ENCODE peak calls at places on chromosomes 5 and 9, in eight cellular contexts. N, K, J, L, W, Z, S and F are unnamed samples.

GRCh38 chr9:129923589-129923988 is 88.3 kb downstream of the USP20 start:
- DNase-seq in N (no peak), K (no peak), J (no peak), L (no peak), W (no peak), Z (no peak), S (no peak), F (no peak)

GRCh38 chr9:136409557-136410455 is 608 bp downstream of the ENTR1 start:
- DNase-seq in N (no peak), K (peak), J (no peak), L (peak), W (peak), Z (peak), S (no peak), F (no peak)

GRCh38 chr5:134370306-134370870 is 981 bp upstream of the UBE2B start:
- DNase-seq in N (no peak), K (peak), J (no peak), L (no peak), W (no peak), Z (no peak), S (no peak), F (no peak)

GRCh38 chr5:121121786-121122185 is 657.7 kb downstream of the PRR16 start:
- DNase-seq in N (no peak), K (no peak), J (no peak), L (no peak), W (no peak), Z (no peak), S (no peak), F (no peak)

GRCh38 chr5:143536364-143536763 is 132.9 kb upstream of the NR3C1 start:
- DNase-seq in N (peak), K (peak), J (peak), L (no peak), W (no peak), Z (no peak), S (peak), F (peak)

GRCh38 chr5:147578228-147579024 is 68.6 kb upstream of the DPYSL3 start:
- DNase-seq in N (no peak), K (peak), J (no peak), L (peak), W (no peak), Z (no peak), S (no peak), F (no peak)

GRCh38 chr5:76548525-76549229 is 74.5 kb downstream of the F2RL2 start:
- DNase-seq in N (no peak), K (no peak), J (no peak), L (no peak), W (no peak), Z (no peak), S (no peak), F (no peak)

GRCh38 chr5:64165500-64166200 is at the start of gene RNF180:
- DNase-seq in N (no peak), K (peak), J (peak), L (peak), W (peak), Z (peak), S (no peak), F (no peak)

GRCh38 chr5:71778678-71779276 is 59.7 kb downstream of the CARTPT start:
- DNase-seq in N (no peak), K (peak), J (peak), L (peak), W (no peak), Z (no peak), S (no peak), F (no peak)

GRCh38 chr5:151085517-151086031 is 4.7 kb upstream of the TNIP1 start:
- DNase-seq in N (no peak), K (no peak), J (peak), L (peak), W (peak), Z (peak), S (no peak), F (peak)

GRCh38 chr9:37259906-37260305 is 139.5 kb downstream of the ZCCHC7 start:
- DNase-seq in N (no peak), K (no peak), J (no peak), L (no peak), W (no peak), Z (no peak), S (no peak), F (no peak)

GRCh38 chr9:61669352-61669751 is 479.5 kb downstream of the SPATA31A7 start:
- DNase-seq in N (no peak), K (no peak), J (no peak), L (no peak), W (peak), Z (no peak), S (no peak), F (no peak)

GRCh38 chr9:8962084-8962483 is 1162.5 kb upstream of the DMAC1 start:
- DNase-seq in N (no peak), K (no peak), J (no peak), L (no peak), W (no peak), Z (no peak), S (no peak), F (no peak)

GRCh38 chr9:12723409-12724028 is 30.3 kb downstream of the TYRP1 start:
- DNase-seq in N (no peak), K (no peak), J (no peak), L (peak), W (no peak), Z (no peak), S (no peak), F (no peak)

GRCh38 chr9:36018755-36019720 is 17.7 kb upstream of the RECK start:
- DNase-seq in N (peak), K (no peak), J (no peak), L (no peak), W (no peak), Z (no peak), S (peak), F (no peak)

GRCh38 chr5:125274938-125275759 is 528.7 kb upstream of the ZNF608 start:
- DNase-seq in N (peak), K (peak), J (no peak), L (no peak), W (no peak), Z (no peak), S (no peak), F (no peak)

GRCh38 chr9:82271099-82271498 is 282.5 kb downstream of the SPATA31D1 start:
- DNase-seq in N (peak), K (peak), J (no peak), L (no peak), W (no peak), Z (no peak), S (peak), F (no peak)

GRCh38 chr5:53095931-53096525 is 13.5 kb downstream of the MOCS2 start:
- DNase-seq in N (peak), K (peak), J (peak), L (peak), W (no peak), Z (no peak), S (no peak), F (no peak)

GRCh38 chr9:94084314-94084713 is at the start of gene PTPDC1:
- DNase-seq in N (peak), K (peak), J (no peak), L (no peak), W (no peak), Z (no peak), S (peak), F (no peak)

GRCh38 chr5:168694289-168694688 is 115.1 kb upstream of the PANK3 start:
- DNase-seq in N (no peak), K (no peak), J (no peak), L (no peak), W (no peak), Z (no peak), S (no peak), F (no peak)

GRCh38 chr9:95023217-95024003 is 294.1 kb downstream of the FANCC start:
- DNase-seq in N (peak), K (peak), J (peak), L (no peak), W (no peak), Z (no peak), S (peak), F (peak)

GRCh38 chr9:24464321-24464951 is 81.3 kb downstream of the IZUMO3 start:
- DNase-seq in N (no peak), K (peak), J (no peak), L (no peak), W (no peak), Z (no peak), S (no peak), F (peak)

GRCh38 chr5:167565555-167565954 is 725.9 kb upstream of the WWC1 start:
- DNase-seq in N (peak), K (peak), J (no peak), L (no peak), W (no peak), Z (no peak), S (no peak), F (no peak)
- TF ChIP-seq CTCF in N (peak), K (peak), J (no peak), L (peak), W (no peak), Z (peak), S (peak), F (peak)

DNA sequence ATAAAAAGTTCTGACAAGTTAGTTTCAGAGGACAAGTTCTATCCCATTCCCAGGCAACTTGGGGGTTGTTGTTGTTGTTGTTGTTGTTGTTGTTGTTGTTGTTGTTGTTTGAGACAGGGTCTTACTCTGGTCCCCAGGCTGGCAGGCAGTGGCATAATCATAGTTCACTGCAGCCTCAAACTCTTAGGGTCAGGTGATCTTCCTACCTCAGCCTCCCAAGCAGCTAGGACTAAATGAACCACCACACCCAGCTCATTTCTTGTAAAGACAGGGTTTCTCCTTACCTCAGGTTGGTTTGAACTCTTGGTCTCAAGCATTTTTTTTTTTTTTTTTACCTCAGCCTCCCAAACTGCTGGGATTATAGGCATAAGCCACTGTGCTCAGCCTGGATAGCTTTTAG is 15.3 kb downstream of the PPP1R2B start:
- DNase-seq in N (no peak), K (no peak), J (no peak), L (no peak), W (no peak), Z (no peak), S (no peak), F (no peak)
- H3K4me3 ChIP-seq in N (no peak), K (no peak), J (no peak), L (no peak), W (no peak), Z (no peak), S (no peak), F (no peak)

GRCh38 chr9:17528859-17529258 is 50.0 kb upstream of the SH3GL2 start:
- DNase-seq in N (no peak), K (no peak), J (no peak), L (no peak), W (no peak), Z (no peak), S (no peak), F (no peak)
- TF ChIP-seq CTCF in N (no peak), K (peak), J (no peak), L (peak), W (no peak), Z (peak), S (no peak), F (no peak)

DNA sequence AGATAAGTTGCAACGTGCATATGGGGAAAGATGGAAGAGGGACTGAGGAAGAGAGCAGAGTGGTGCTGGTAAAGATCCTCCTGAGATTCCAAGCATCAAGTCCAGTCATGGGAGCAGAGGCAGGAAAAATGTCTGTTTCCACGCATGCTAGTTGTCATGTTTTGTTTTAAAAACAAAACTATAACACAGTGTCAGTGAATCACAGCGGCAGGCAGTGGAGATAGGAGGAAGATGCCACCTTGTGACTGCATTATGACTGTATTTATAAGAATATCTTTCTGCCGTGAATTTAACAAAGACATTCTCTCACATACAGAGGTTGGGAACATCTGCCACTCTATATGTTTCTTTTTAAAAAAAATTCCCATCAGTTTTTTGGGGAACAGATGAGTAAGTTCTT is 3.7 kb upstream of the SVEP1 start:
- DNase-seq in N (no peak), K (peak), J (no peak), L (no peak), W (no peak), Z (no peak), S (no peak), F (no peak)
- H3K4me3 ChIP-seq in N (no peak), K (no peak), J (no peak), L (no peak), W (no peak), Z (no peak), S (no peak), F (no peak)

GRCh38 chr5:141861194-141861593 is 17.0 kb downstream of the PCDH1 start:
- DNase-seq in N (no peak), K (no peak), J (no peak), L (no peak), W (no peak), Z (no peak), S (no peak), F (no peak)
- TF ChIP-seq CTCF in N (no peak), K (no peak), J (no peak), L (no peak), W (no peak), Z (no peak), S (no peak), F (no peak)

GRCh38 chr9:83526221-83526620 is 12.0 kb downstream of the FRMD3 start:
- DNase-seq in N (no peak), K (no peak), J (no peak), L (no peak), W (no peak), Z (no peak), S (no peak), F (no peak)
- H3K4me3 ChIP-seq in N (no peak), K (no peak), J (no peak), L (no peak), W (no peak), Z (no peak), S (no peak), F (no peak)

DNA sequence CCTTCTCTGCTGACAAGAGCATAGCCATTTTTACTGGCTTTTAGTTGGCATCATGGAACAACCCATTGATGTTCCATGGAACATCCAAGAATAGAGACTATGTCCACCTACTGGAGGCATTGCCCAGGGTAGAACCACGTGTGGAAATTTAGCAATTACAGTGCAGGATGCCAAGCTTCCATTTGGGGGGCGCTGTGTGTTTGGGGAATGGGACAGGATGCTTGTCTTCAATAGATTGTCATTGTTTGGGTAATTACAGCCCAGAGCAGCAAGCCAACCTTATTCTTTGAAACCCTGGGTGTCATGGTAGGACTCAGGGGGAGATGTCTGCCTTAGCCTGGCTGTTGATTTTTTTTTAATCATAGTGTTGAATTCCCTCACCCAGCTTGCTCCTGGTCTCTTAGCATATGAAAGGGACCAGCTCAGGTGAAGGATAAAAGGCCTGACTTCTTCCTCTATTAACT is 171.1 kb downstream of the DOCK2 start:
- DNase-seq in N (no peak), K (no peak), J (no peak), L (no peak), W (no peak), Z (no peak), S (no peak), F (no peak)
- TF ChIP-seq CTCF in N (no peak), K (peak), J (no peak), L (peak), W (no peak), Z (no peak), S (no peak), F (no peak)

GRCh38 chr5:160286947-160287346 is 25.4 kb downstream of the CCNJL start:
- DNase-seq in N (no peak), K (no peak), J (no peak), L (no peak), W (no peak), Z (no peak), S (no peak), F (no peak)
- H3K4me3 ChIP-seq in N (no peak), K (no peak), J (no peak), L (no peak), W (no peak), Z (no peak), S (no peak), F (no peak)

GRCh38 chr9:20623748-20624124 is 1.4 kb upstream of the MLLT3 start:
- DNase-seq in N (no peak), K (no peak), J (no peak), L (no peak), W (no peak), Z (no peak), S (no peak), F (no peak)

GRCh38 chr9:20623021-20623747 is 885 bp upstream of the MLLT3 start:
- DNase-seq in N (no peak), K (peak), J (peak), L (peak), W (peak), Z (peak), S (no peak), F (no peak)

GRCh38 chr9:20622330-20623020 is at the start of gene MLLT3:
- DNase-seq in N (peak), K (peak), J (peak), L (peak), W (peak), Z (peak), S (peak), F (no peak)

GRCh38 chr9:20624201-20625002 is 2.1 kb upstream of the MLLT3 start:
- DNase-seq in N (peak), K (peak), J (peak), L (peak), W (peak), Z (peak), S (no peak), F (no peak)

GRCh38 chr9:20625003-20625349 is 2.7 kb upstream of the MLLT3 start:
- DNase-seq in N (no peak), K (no peak), J (no peak), L (no peak), W (no peak), Z (no peak), S (no peak), F (no peak)
- TF ChIP-seq CTCF in N (no peak), K (no peak), J (no peak), L (no peak), W (no peak), Z (no peak), S (no peak), F (no peak)

GRCh38 chr5:60540855-60541805 is 158.8 kb downstream of the DEPDC1B start:
- DNase-seq in N (no peak), K (peak), J (no peak), L (no peak), W (no peak), Z (no peak), S (no peak), F (no peak)
- H3K4me3 ChIP-seq in N (no peak), K (peak), J (no peak), L (no peak), W (no peak), Z (no peak), S (no peak), F (no peak)